ENCODE peak calls at places on chromosomes 11 and 22, in ten cellular contexts. V is keratinocyte, X is stomach, H is cardiac muscle cell, M is hepatocyte, J is brain microvascular endothelial cell, G is pancreas, U is heart left ventricle, B is neural progenitor cell, W is tibial nerve. I is an unnamed sample. For H3K36me3, the result is how much of the 10 kb centered on the place peaks cover.

GRCh38 chr11:119081682-119082081 is 3.0 kb upstream of the HMBS start:
- DNase-seq in X (no peak), W (no peak), B (no peak), J (no peak), U (no peak), G (no peak), H (no peak), V (no peak), M (no peak), I (no peak)

GRCh38 chr11:2916892-2917645 is 12.2 kb downstream of the PHLDA2 start:
- DNase-seq in M (no peak), X (no peak), U (no peak), W (no peak), J (no peak), B (no peak), G (no peak), V (no peak), H (no peak), I (no peak)

GRCh38 chr11:112718483-112718882 is 242.7 kb upstream of the NCAM1 start:
- DNase-seq in H (no peak), V (no peak), X (no peak), U (no peak), G (no peak), M (no peak), W (no peak), J (no peak), B (no peak), I (no peak)

GRCh38 chr22:31288496-31289235 is 3.6 kb downstream of the PIK3IP1 start:
- DNase-seq in J (no peak), G (no peak), X (no peak), V (no peak), W (no peak), B (no peak), U (no peak), H (no peak), M (no peak), I (no peak)

GRCh38 chr11:72781063-72781312 is 12.9 kb downstream of the STARD10 start:
- DNase-seq in M (peak), B (no peak), H (no peak), V (no peak), W (no peak), U (no peak), G (peak), J (no peak), X (peak), I (peak)

GRCh38 chr22:43631201-43631600 is 180.9 kb downstream of the EFCAB6 start:
- DNase-seq in X (no peak), M (no peak), G (no peak), J (no peak), W (no peak), V (no peak), H (no peak), U (no peak), B (no peak), I (no peak)

GRCh38 chr11:78961186-78961782 is 386.6 kb upstream of the NARS2 start:
- DNase-seq in W (no peak), G (no peak), V (no peak), X (peak), M (peak), B (peak), U (no peak), J (no peak), H (peak), I (peak)

GRCh38 chr11:11202885-11203284 is 150.2 kb downstream of the CSNK2A3 start:
- DNase-seq in G (no peak), U (no peak), H (no peak), X (no peak), B (no peak), M (no peak), W (no peak), V (no peak), J (no peak), I (no peak)

GRCh38 chr11:83572521-83572920 is 286.4 kb upstream of the CCDC90B start:
- DNase-seq in M (no peak), B (no peak), W (no peak), H (no peak), U (no peak), J (no peak), V (no peak), X (no peak), G (no peak), I (no peak)

GRCh38 chr11:126426126-126426525 is 70.6 kb downstream of the ST3GAL4 start:
- DNase-seq in M (no peak), J (no peak), G (no peak), B (no peak), H (no peak), V (no peak), W (no peak), U (no peak), X (no peak), I (peak)

GRCh38 chr22:38106814-38107578 is 3.5 kb downstream of the BAIAP2L2 start:
- DNase-seq in W (no peak), X (no peak), J (no peak), H (no peak), V (no peak), G (no peak), U (no peak), M (no peak), B (no peak), I (no peak)

GRCh38 chr11:121550247-121551132 is 97.7 kb upstream of the SORL1-AS1 start:
- DNase-seq in V (no peak), J (no peak), W (no peak), X (no peak), H (no peak), B (no peak), M (no peak), G (no peak), U (no peak), I (no peak)

GRCh38 chr22:50104149-50104548 is 14.3 kb downstream of the MOV10L1 start:
- DNase-seq in W (no peak), B (no peak), X (no peak), M (no peak), G (no peak), J (no peak), H (no peak), V (no peak), U (no peak), I (no peak)

GRCh38 chr11:67279589-67280340 is 9.3 kb upstream of the ANKRD13D start:
- DNase-seq in M (no peak), X (no peak), H (no peak), U (no peak), V (no peak), W (no peak), B (no peak), J (no peak), G (peak), I (no peak)

GRCh38 chr11:114773541-114774338 is 95.4 kb downstream of the NXPE2 start:
- DNase-seq in W (no peak), U (no peak), G (no peak), X (no peak), B (peak), J (no peak), M (no peak), V (no peak), H (no peak), I (no peak)

GRCh38 chr11:23494981-23495380 is 634.7 kb upstream of the CCDC179 start:
- DNase-seq in G (no peak), M (no peak), W (no peak), H (no peak), V (no peak), U (no peak), B (no peak), J (no peak), X (no peak), I (no peak)

GRCh38 chr11:45332486-45332934 is 46.4 kb upstream of the SYT13 start:
- DNase-seq in U (peak), V (no peak), W (peak), B (peak), J (peak), H (peak), M (peak), G (no peak), X (peak), I (peak)

GRCh38 chr11:112401036-112401769 is 140.5 kb upstream of the PLET1 start:
- DNase-seq in W (no peak), V (no peak), J (no peak), H (no peak), G (no peak), U (no peak), X (no peak), B (no peak), M (no peak), I (no peak)

GRCh38 chr11:128901655-128902514 is 10.7 kb downstream of the KCNJ5 start:
- DNase-seq in X (no peak), M (peak), H (no peak), V (no peak), J (no peak), B (peak), U (no peak), G (no peak), W (no peak), I (no peak)

GRCh38 chr11:126035718-126036117 is 26.9 kb downstream of the CDON start:
- DNase-seq in V (no peak), X (no peak), M (no peak), J (no peak), W (no peak), H (no peak), G (no peak), U (no peak), B (no peak), I (no peak)

GRCh38 chr11:931385-931784 is 5.7 kb downstream of the AP2A2 start:
- DNase-seq in B (no peak), M (no peak), G (no peak), U (no peak), J (no peak), V (no peak), X (no peak), H (peak), W (no peak), I (no peak)

GRCh38 chr11:932435-932834 is 6.8 kb downstream of the AP2A2 start:
- DNase-seq in M (no peak), U (no peak), W (no peak), X (no peak), G (no peak), V (no peak), J (no peak), B (no peak), H (peak), I (no peak)

GRCh38 chr11:934437-934950 is 8.8 kb downstream of the AP2A2 start:
- DNase-seq in G (no peak), X (no peak), V (no peak), U (no peak), H (no peak), J (no peak), W (no peak), B (peak), M (no peak), I (no peak)

GRCh38 chr11:933936-934335 is 8.3 kb downstream of the AP2A2 start:
- DNase-seq in J (no peak), B (peak), M (no peak), X (no peak), V (no peak), G (no peak), W (no peak), H (no peak), U (no peak), I (no peak)

GRCh38 chr11:933002-933820 is 7.5 kb downstream of the AP2A2 start:
- DNase-seq in V (no peak), J (peak), X (no peak), W (no peak), U (no peak), B (no peak), G (no peak), M (no peak), H (peak), I (no peak)
- H3K27ac ChIP-seq in V (no peak), J (no peak), X (peak), W (peak), U (peak), B (no peak), G (peak), M (peak), H (no peak), I (peak)

GRCh38 chr11:108018708-108019107 is 10.0 kb downstream of the CUL5 start:
- DNase-seq in J (no peak), X (no peak), G (no peak), M (no peak), B (no peak), V (no peak), W (no peak), H (no peak), U (no peak), I (no peak)
- H3K36me3 ChIP-seq in J (under half), X (under half), G (under half), M (under half), B (under half), V (under half), W (under half), H (under half), U (under half), I (under half)

GRCh38 chr22:30239421-30240405 is 6.8 kb downstream of the LIF start:
- DNase-seq in U (no peak), H (no peak), V (no peak), X (no peak), J (no peak), B (no peak), G (no peak), W (no peak), M (no peak), I (no peak)

GRCh38 chr22:30235687-30236170 is 10.8 kb downstream of the LIF start:
- DNase-seq in J (peak), X (no peak), B (no peak), H (peak), W (no peak), M (peak), V (no peak), G (no peak), U (no peak), I (no peak)

GRCh38 chr22:30236875-30237274 is 9.7 kb downstream of the LIF start:
- DNase-seq in G (no peak), B (no peak), V (no peak), H (no peak), J (no peak), W (no peak), X (no peak), M (no peak), U (no peak), I (no peak)

GRCh38 chr22:30238661-30239420 is 7.7 kb downstream of the LIF start:
- DNase-seq in M (peak), H (peak), X (no peak), B (no peak), V (no peak), G (no peak), J (peak), W (no peak), U (no peak), I (peak)

DNA sequence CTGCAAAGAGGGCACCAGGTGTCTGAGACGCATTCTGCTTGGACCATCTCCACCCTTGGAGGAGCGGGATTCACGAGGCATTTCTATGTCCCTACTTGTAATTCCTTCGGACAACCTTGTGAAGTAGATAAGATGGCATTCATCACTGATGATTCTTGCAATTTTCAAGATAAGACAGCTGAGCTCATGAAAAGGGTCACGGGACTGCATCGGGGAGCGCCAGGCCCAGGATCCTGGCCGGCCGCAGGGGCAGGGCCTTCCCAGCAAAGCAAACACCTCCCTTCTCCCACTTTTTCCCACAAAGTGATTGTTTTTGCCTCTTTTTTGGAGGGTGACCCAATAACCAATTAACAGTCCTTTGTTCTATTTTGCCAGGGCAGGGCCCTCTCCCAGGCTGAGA is 8.4 kb downstream of the LIF start:
- DNase-seq in J (no peak), G (no peak), W (no peak), U (no peak), V (no peak), H (peak), B (no peak), X (no peak), M (no peak), I (no peak)
- H3K27ac ChIP-seq in J (peak), G (no peak), W (no peak), U (no peak), V (no peak), H (no peak), B (no peak), X (no peak), M (peak), I (no peak)

GRCh38 chr22:25510926-25511325 is 53.5 kb upstream of the GRK3 start:
- DNase-seq in V (no peak), B (no peak), H (no peak), W (no peak), X (no peak), J (no peak), G (no peak), M (peak), U (no peak), I (peak)
- H3K36me3 ChIP-seq in V (under half), B (under half), H (under half), W (under half), X (under half), J (under half), G (under half), M (under half), U (under half), I (under half)

I was measured in transverse colon.